ENCODE peak calls at places on chromosomes 6 and 20, in four cellular contexts. J is A172, T is H54, F is cardiac fibroblast. O is an unnamed sample.

GRCh38 chr20:59253779-59254319 is 46.6 kb upstream of the EDN3 start:
- DNase-seq in J (peak), T (no peak), F (no peak), O (peak)

GRCh38 chr20:49297605-49298530 is 20.0 kb upstream of the ZNFX1 start:
- DNase-seq in J (no peak), T (no peak), F (no peak), O (no peak)

GRCh38 chr6:134662077-134662476 is 287.8 kb downstream of the ALDH8A1 start:
- DNase-seq in J (no peak), T (no peak), F (no peak), O (no peak)

GRCh38 chr6:12490904-12491571 is 200.9 kb downstream of the EDN1 start:
- DNase-seq in J (peak), T (peak), F (peak), O (peak)

GRCh38 chr6:108920751-108921150 is 72.5 kb downstream of the ARMC2 start:
- DNase-seq in J (no peak), T (no peak), F (no peak), O (no peak)

GRCh38 chr6:2542858-2543218 is 207.9 kb downstream of the MYLK4 start:
- DNase-seq in J (peak), T (no peak), F (peak), O (peak)

GRCh38 chr6:72941263-72941662 is 284.0 kb downstream of the KHDC1L start:
- DNase-seq in J (no peak), T (no peak), F (no peak), O (no peak)

GRCh38 chr6:16730720-16731502 is 30.3 kb downstream of the ATXN1 start:
- DNase-seq in J (no peak), T (no peak), F (no peak), O (no peak)

GRCh38 chr6:162706236-162706635 is 21.3 kb downstream of the PRKN start:
- DNase-seq in J (no peak), T (no peak), F (peak), O (no peak)

GRCh38 chr20:33301192-33301930 is 18.3 kb downstream of the BPIFB1 start:
- DNase-seq in J (peak), T (peak), F (no peak), O (peak)

GRCh38 chr6:143843689-143844405 is 709 bp downstream of the LTV1 start:
- DNase-seq in J (peak), T (no peak), F (peak), O (peak)

GRCh38 chr6:12110523-12111154 is 98.5 kb downstream of the HIVEP1 start:
- DNase-seq in J (no peak), T (no peak), F (no peak), O (no peak)

GRCh38 chr6:105620878-105621277 is 218.0 kb upstream of the PREP start:
- DNase-seq in J (no peak), T (no peak), F (peak), O (no peak)

GRCh38 chr6:149233056-149233715 is 84.3 kb upstream of the TAB2 start:
- DNase-seq in J (peak), T (peak), F (peak), O (peak)

O was measured in RPMI7951.